ENCODE peak calls at places on chromosomes 1 and 21, in eight cellular contexts. X is CD8-positive, alpha-beta T cell; S is cardiac muscle cell; T is PC-3; I is HL-60; H is body of pancreas; B is aorta; J is RWPE1. N is an unnamed sample.
A peak's percentile ranks its signal among the peaks of the same experiment; 100 is the strongest.

GRCh38 chr1:153525088-153525713 is 10.6 kb downstream of the S100A6 start:
- DNase-seq in S (no peak), X (no peak), H (no peak), T (no peak), B (no peak), J (no peak), I (no peak), N (no peak)

GRCh38 chr1:23531695-23532094 is 662 bp upstream of the E2F2 start:
- DNase-seq in H (no peak), B (no peak), S (no peak), T (no peak), X (no peak), J (no peak), I (no peak), N (no peak)

GRCh38 chr1:116821763-116822162 is 67.5 kb downstream of the CD2 start:
- DNase-seq in H (no peak), I (no peak), B (no peak), J (no peak), T (no peak), X (no peak), S (no peak), N (no peak)

GRCh38 chr1:167775178-167775577 is 53.4 kb downstream of the MPZL1 start:
- DNase-seq in X (no peak), J (no peak), S (no peak), H (no peak), T (no peak), B (no peak), I (no peak), N (no peak)

GRCh38 chr1:1058088-1058905 is 15.8 kb downstream of the RNF223 start:
- DNase-seq in X (no peak), J (no peak), H (no peak), I (no peak), T (peak; percentile 48), S (no peak), B (no peak), N (no peak)

GRCh38 chr1:30083800-30084464 is 639.5 kb downstream of the MATN1 start:
- DNase-seq in X (no peak), H (no peak), J (peak; percentile 63), T (peak; percentile 58), S (no peak), I (no peak), B (no peak), N (no peak)

GRCh38 chr1:28921286-28921869 is 7.0 kb downstream of the EPB41 start:
- DNase-seq in S (no peak), I (no peak), H (no peak), B (no peak), X (no peak), J (no peak), T (peak; percentile 32), N (no peak)

GRCh38 chr1:1665815-1666251 is 7.0 kb upstream of the CDK11B start:
- DNase-seq in B (peak; percentile 79), H (no peak), X (peak; percentile 55), T (no peak), I (no peak), J (no peak), S (no peak), N (no peak)

GRCh38 chr1:87226341-87226760 is 102.3 kb upstream of the LMO4 start:
- DNase-seq in S (peak; percentile 32), T (peak; percentile 96), B (peak; percentile 92), I (peak; percentile 72), X (no peak), J (peak; percentile 88), H (peak; percentile 69), N (no peak)

GRCh38 chr21:16156841-16157240 is 427.1 kb downstream of the USP25 start:
- DNase-seq in B (no peak), S (no peak), J (no peak), I (no peak), X (no peak), T (no peak), H (no peak), N (no peak)

GRCh38 chr1:167862432-167863076 is 51.4 kb downstream of the ADCY10 start:
- DNase-seq in T (peak; percentile 59), H (no peak), B (no peak), X (no peak), S (no peak), I (no peak), J (no peak), N (no peak)

GRCh38 chr1:29758764-29759499 is 522.6 kb downstream of the PTPRU start:
- DNase-seq in T (no peak), X (no peak), I (no peak), J (no peak), S (no peak), H (no peak), B (no peak), N (no peak)

GRCh38 chr1:94672001-94672400 is 130.4 kb upstream of the F3 start:
- DNase-seq in I (no peak), X (no peak), T (no peak), B (no peak), S (no peak), J (no peak), H (no peak), N (no peak)

GRCh38 chr21:28783641-28784185 is 209.0 kb downstream of the LTN1 start:
- DNase-seq in X (no peak), I (no peak), S (no peak), J (no peak), B (no peak), T (no peak), H (no peak), N (no peak)

GRCh38 chr21:14862794-14863720 is 201.7 kb downstream of the NRIP1 start:
- DNase-seq in I (no peak), S (peak; percentile 48), H (no peak), B (no peak), T (peak; percentile 49), X (no peak), J (no peak), N (no peak)

GRCh38 chr1:21318714-21319159 is 28.5 kb upstream of the ECE1 start:
- DNase-seq in S (peak; percentile 80), H (peak; percentile 87), X (no peak), I (no peak), B (peak; percentile 98), J (no peak), T (no peak), N (no peak)

GRCh38 chr1:222004784-222005183 is 262.9 kb upstream of the DUSP10 start:
- DNase-seq in T (no peak), I (no peak), H (no peak), X (no peak), B (no peak), J (no peak), S (no peak), N (no peak)

GRCh38 chr1:24204116-24204515 is 17.0 kb upstream of the IFNLR1 start:
- DNase-seq in T (no peak), S (no peak), X (no peak), H (no peak), I (no peak), B (peak; percentile 41), J (no peak), N (no peak)

GRCh38 chr1:54310439-54311328 is 95.5 kb downstream of the SSBP3 start:
- DNase-seq in T (peak; percentile 30), X (no peak), J (no peak), S (peak; percentile 78), I (no peak), H (peak; percentile 57), B (no peak), N (no peak)

GRCh38 chr1:229621663-229622062 is 4.3 kb downstream of the TAF5L start:
- DNase-seq in B (no peak), I (no peak), S (no peak), X (no peak), J (peak; percentile 9), H (no peak), T (no peak), N (no peak)
- H3K27ac ChIP-seq in B (no peak overlapping the region), I (no peak overlapping the region), S (no peak overlapping the region), X (no peak overlapping the region), J (no peak overlapping the region), H (no peak overlapping the region), T (no peak overlapping the region), N (no peak overlapping the region)

DNA sequence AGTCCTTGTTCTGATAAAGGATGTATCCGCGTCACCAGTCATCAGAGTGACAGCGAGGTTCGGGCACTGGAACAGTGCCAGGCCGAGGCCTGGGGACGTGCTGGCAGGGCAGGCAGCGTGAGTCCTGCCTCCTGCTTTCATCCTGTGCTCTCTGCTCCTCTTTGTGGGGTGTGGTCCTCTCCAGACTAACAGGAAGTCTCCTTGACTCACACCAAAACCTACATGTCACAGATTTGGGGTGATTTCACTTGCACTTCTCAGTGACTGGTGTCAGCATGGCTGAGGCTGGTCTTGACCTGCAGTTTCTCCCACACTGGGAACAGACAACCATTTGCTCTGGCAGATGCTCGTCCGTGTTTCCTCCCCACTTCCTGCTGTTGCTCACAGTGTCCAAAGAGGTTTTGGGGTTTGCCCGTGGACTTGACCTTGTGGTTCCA is 8.8 kb upstream of the NLRP3 start:
- DNase-seq in I (peak; percentile 81), X (peak; percentile 81), S (no peak), B (peak; percentile 83), T (peak; percentile 68), H (no peak), J (no peak), N (peak; percentile 54)
- H3K27ac ChIP-seq in I (peak overlapping the region; percentile 10), X (peak overlapping the region; percentile 52), S (no peak overlapping the region), B (no peak overlapping the region), T (peak overlapping the region; percentile 3), H (no peak overlapping the region), J (no peak overlapping the region), N (peak overlapping the region; percentile 58)

GRCh38 chr1:158022554-158023278 is 29.3 kb downstream of the KIRREL1 start:
- DNase-seq in T (no peak), J (no peak), X (no peak), S (no peak), H (no peak), I (no peak), B (no peak), N (no peak)

GRCh38 chr1:158021721-158022120 is 28.3 kb downstream of the KIRREL1 start:
- DNase-seq in T (peak; percentile 52), I (no peak), X (no peak), J (no peak), S (no peak), B (no peak), H (no peak), N (no peak)

GRCh38 chr1:158019177-158019868 is 25.9 kb downstream of the KIRREL1 start:
- DNase-seq in B (no peak), X (no peak), T (peak; percentile 96), J (peak; percentile 79), S (peak; percentile 83), I (no peak), H (peak; percentile 38), N (no peak)

GRCh38 chr1:158017800-158018595 is 24.6 kb downstream of the KIRREL1 start:
- DNase-seq in J (no peak), S (no peak), H (no peak), T (no peak), X (no peak), I (no peak), B (no peak), N (no peak)

GRCh38 chr1:158020877-158021630 is 27.6 kb downstream of the KIRREL1 start:
- DNase-seq in J (no peak), T (no peak), S (no peak), H (no peak), X (no peak), I (no peak), B (no peak), N (no peak)
- H3K27ac ChIP-seq in J (no peak overlapping the region), T (no peak overlapping the region), S (peak overlapping the region; percentile 26), H (no peak overlapping the region), X (no peak overlapping the region), I (no peak overlapping the region), B (peak overlapping the region; percentile 93), N (no peak overlapping the region)

DNA sequence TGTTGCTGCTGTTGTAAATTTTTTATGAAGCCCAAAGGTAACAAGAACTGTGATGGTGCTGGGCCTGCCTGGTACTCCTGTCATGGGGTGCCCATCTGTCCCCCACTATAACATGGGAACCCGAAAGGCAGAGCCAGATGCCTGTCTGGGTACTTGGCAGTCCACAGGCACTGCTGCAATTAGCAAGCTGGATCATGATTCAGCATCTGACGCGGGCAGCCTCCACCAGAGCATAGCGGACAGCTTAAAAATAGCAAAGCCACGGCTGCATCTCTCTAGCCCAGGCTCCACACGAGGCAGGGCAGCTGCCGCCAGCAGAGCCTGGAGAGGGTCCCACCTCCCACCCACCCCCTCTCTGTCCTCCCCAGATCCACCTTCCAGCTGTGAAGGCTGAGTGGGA is 22.9 kb downstream of the SUSD4 start:
- DNase-seq in J (no peak), I (no peak), B (no peak), H (peak; percentile 45), T (no peak), S (peak; percentile 82), X (no peak), N (no peak)
- H3K27ac ChIP-seq in J (no peak overlapping the region), I (no peak overlapping the region), B (no peak overlapping the region), H (peak overlapping the region; percentile 29), T (no peak overlapping the region), S (peak overlapping the region; percentile 76), X (no peak overlapping the region), N (no peak overlapping the region)